ENCODE peak calls at places on chromosome 1, in nine cellular contexts. P, B, X, S, Y, Q, U, L and O are unnamed samples.

GRCh38 chr1:229024528-229025119 is 246.3 kb upstream of the RAB4A start:
- DNase-seq in U (no peak), P (no peak), S (peak; percentile 84), X (no peak), Y (peak; percentile 90), B (no peak), Q (no peak), L (no peak), O (peak; percentile 82)

GRCh38 chr1:199867601-199868000 is 159.9 kb upstream of the NR5A2 start:
- DNase-seq in B (no peak), Q (no peak), P (no peak), U (no peak), S (no peak), Y (peak; percentile 19), L (no peak), X (no peak), O (peak; percentile 84)

GRCh38 chr1:224387302-224387912 is 30.7 kb downstream of the CNIH4 start:
- DNase-seq in B (no peak), U (no peak), L (no peak), Q (no peak), P (no peak), S (no peak), Y (no peak), X (no peak), O (no peak)

GRCh38 chr1:160125761-160126160 is 10.2 kb downstream of the ATP1A2 start:
- DNase-seq in X (no peak), B (no peak), U (no peak), P (no peak), Q (no peak), L (no peak), S (no peak), Y (peak; percentile 85), O (no peak)

GRCh38 chr1:182718311-182718710 is 33.9 kb upstream of the RGS8 start:
- DNase-seq in L (no peak), U (no peak), B (no peak), P (no peak), Q (no peak), Y (no peak), S (no peak), X (no peak), O (no peak)

GRCh38 chr1:178581351-178581951 is 68.5 kb downstream of the TEX35 start:
- DNase-seq in L (no peak), U (peak; percentile 15), X (no peak), Y (no peak), B (no peak), P (no peak), S (no peak), Q (peak; percentile 88), O (no peak)

GRCh38 chr1:2980073-2980791 is 41.0 kb upstream of the ACTRT2 start:
- DNase-seq in U (peak; percentile 35), Q (no peak), L (no peak), Y (peak; percentile 5), B (no peak), P (no peak), X (no peak), S (no peak), O (no peak)

GRCh38 chr1:52727114-52727586 is 897 bp downstream of the ZYG11B start:
- DNase-seq in Y (peak; percentile 40), L (peak; percentile 54), X (peak; percentile 30), Q (no peak), S (no peak), P (no peak), B (no peak), U (peak; percentile 49), O (no peak)

GRCh38 chr1:73803380-73803779 is 394.6 kb downstream of the LRRIQ3 start:
- DNase-seq in B (no peak), Q (no peak), S (no peak), U (no peak), X (no peak), P (no peak), L (no peak), Y (no peak), O (no peak)

GRCh38 chr1:108617008-108617723 is 43.7 kb downstream of the HENMT1 start:
- DNase-seq in Y (no peak), U (no peak), S (no peak), X (no peak), Q (no peak), P (no peak), L (no peak), B (no peak), O (no peak)

GRCh38 chr1:200751717-200752116 is 13.0 kb downstream of the CAMSAP2 start:
- DNase-seq in B (no peak), U (no peak), Q (no peak), P (no peak), S (no peak), X (no peak), L (no peak), Y (no peak), O (no peak)

GRCh38 chr1:143691400-143691891 is 280.3 kb downstream of the FAM72C start:
- DNase-seq in S (no peak), Y (peak; percentile 21), P (no peak), L (no peak), Q (peak; percentile 5), B (no peak), U (no peak), X (no peak), O (peak; percentile 5)

GRCh38 chr1:27296773-27297214 is 25.2 kb upstream of the TMEM222 start:
- DNase-seq in U (peak; percentile 59), L (peak; percentile 85), X (peak; percentile 74), Y (peak; percentile 81), P (peak; percentile 57), Q (peak; percentile 88), S (no peak), B (peak; percentile 78), O (no peak)

GRCh38 chr1:42146916-42147320 is 6.3 kb upstream of the GUCA2B start:
- DNase-seq in Y (peak; percentile 75), B (peak; percentile 68), S (no peak), Q (peak; percentile 96), L (peak; percentile 81), X (peak; percentile 83), P (peak; percentile 54), U (peak; percentile 91), O (peak; percentile 33)

GRCh38 chr1:154931940-154932487 is 4.5 kb downstream of the PMVK start:
- DNase-seq in X (peak; percentile 57), B (no peak), Q (no peak), U (peak; percentile 95), S (no peak), Y (no peak), L (no peak), P (no peak), O (no peak)

GRCh38 chr1:221806984-221807383 is 65.1 kb upstream of the DUSP10 start:
- DNase-seq in Y (no peak), X (no peak), B (no peak), L (no peak), S (no peak), P (no peak), U (no peak), Q (no peak), O (no peak)

GRCh38 chr1:40241372-40241771 is 6.4 kb upstream of the TMCO2 start:
- DNase-seq in P (no peak), Q (no peak), Y (no peak), L (no peak), B (no peak), S (no peak), U (no peak), X (no peak), O (peak; percentile 8)

GRCh38 chr1:13725714-13726175 is 25.8 kb downstream of the PRDM2 start:
- DNase-seq in L (no peak), X (peak; percentile 23), B (no peak), S (no peak), Q (peak; percentile 51), U (no peak), P (peak; percentile 59), Y (peak; percentile 65), O (no peak)

GRCh38 chr1:975896-976683 is 5.8 kb downstream of the PERM1 start:
- DNase-seq in Y (peak; percentile 69), Q (peak; percentile 86), L (peak; percentile 81), S (no peak), B (peak; percentile 62), P (peak; percentile 72), X (peak; percentile 91), U (no peak), O (peak; percentile 57)